ENCODE peak calls at places on chromosome 19, in nine cellular contexts. V, Z, T, W, L, O, H, X and K are unnamed samples.

GRCh38 chr19:17686592-17687042 is 1.5 kb downstream of the UNC13A start:
- DNase-seq in V (no peak), Z (no peak), T (no peak), W (no peak), L (no peak), O (no peak), H (peak; percentile 56), X (no peak), K (no peak)

GRCh38 chr19:27986299-27986698 is 1226.7 kb downstream of the UQCRFS1 start:
- DNase-seq in V (no peak), Z (no peak), T (no peak), W (no peak), L (no peak), O (no peak), H (no peak), X (no peak), K (no peak)

GRCh38 chr19:56091066-56091490 is 30.0 kb downstream of the ZNF787 start:
- DNase-seq in V (no peak), Z (peak; percentile 52), T (no peak), W (no peak), L (no peak), O (no peak), H (no peak), X (no peak), K (no peak)

GRCh38 chr19:8832132-8833021 is at the start of the genes MBD3L1 and ZNF558:
- DNase-seq in V (peak; percentile 90), Z (peak; percentile 100), T (peak; percentile 5), W (peak; percentile 98), L (peak; percentile 100), O (peak; percentile 98), H (no peak), X (peak; percentile 85), K (peak; percentile 98)

GRCh38 chr19:2270157-2270571 is 11.8 kb downstream of the PEAK3 start:
- DNase-seq in V (no peak), Z (no peak), T (no peak), W (no peak), L (no peak), O (peak; percentile 53), H (no peak), X (no peak), K (no peak)

GRCh38 chr19:44002212-44002565 is 568 bp upstream of the ZNF230 start:
- DNase-seq in V (no peak), Z (no peak), T (no peak), W (no peak), L (no peak), O (no peak), H (no peak), X (no peak), K (no peak)

GRCh38 chr19:56119585-56119978 is 1.5 kb downstream of the ZNF787 start:
- DNase-seq in V (no peak), Z (no peak), T (no peak), W (no peak), L (no peak), O (no peak), H (no peak), X (no peak), K (no peak)

GRCh38 chr19:50039968-50040367 is 14.2 kb downstream of the ZNF473 start:
- DNase-seq in V (no peak), Z (no peak), T (no peak), W (no peak), L (no peak), O (no peak), H (no peak), X (no peak), K (no peak)

GRCh38 chr19:9037415-9038062 is 27.3 kb upstream of the MUC16 start:
- DNase-seq in V (no peak), Z (no peak), T (no peak), W (no peak), L (no peak), O (no peak), H (no peak), X (no peak), K (no peak)

GRCh38 chr19:17757125-17757524 is 5.8 kb downstream of the FCHO1 start:
- DNase-seq in V (no peak), Z (peak; percentile 95), T (no peak), W (no peak), L (peak; percentile 90), O (no peak), H (no peak), X (no peak), K (peak; percentile 71)

GRCh38 chr19:44869728-44870470 is 21.2 kb upstream of the TOMM40 start:
- DNase-seq in V (peak; percentile 82), Z (peak; percentile 56), T (no peak), W (no peak), L (no peak), O (no peak), H (no peak), X (no peak), K (peak; percentile 87)

GRCh38 chr19:16836115-16836905 is 7.1 kb downstream of the SIN3B start:
- DNase-seq in V (no peak), Z (no peak), T (no peak), W (peak; percentile 29), L (no peak), O (peak; percentile 12), H (no peak), X (no peak), K (peak; percentile 12)